ENCODE peak calls at places on chromosome 21, in eight cellular contexts. F, R, I, K, P, G, D and E are unnamed samples.

GRCh38 chr21:32253215-32253641 is 25.6 kb downstream of the MIS18A start:
- DNase-seq in F (no peak), R (peak), I (peak), K (peak), P (no peak), G (no peak), D (no peak), E (peak)

GRCh38 chr21:41573902-41574690 is 66.1 kb upstream of the TMPRSS2 start:
- DNase-seq in F (no peak), R (no peak), I (no peak), K (no peak), P (no peak), G (no peak), D (no peak), E (no peak)

GRCh38 chr21:25997788-25998611 is 172.6 kb downstream of the APP start:
- DNase-seq in F (no peak), R (no peak), I (no peak), K (no peak), P (no peak), G (no peak), D (no peak), E (no peak)

GRCh38 chr21:37032877-37033471 is 26.5 kb downstream of the RIPPLY3 start:
- DNase-seq in F (no peak), R (peak), I (no peak), K (peak), P (no peak), G (no peak), D (no peak), E (peak)

GRCh38 chr21:41054206-41054605 is 113.8 kb upstream of the BACE2 start:
- DNase-seq in F (no peak), R (no peak), I (no peak), K (no peak), P (no peak), G (no peak), D (no peak), E (no peak)

GRCh38 chr21:37452222-37452621 is 85.6 kb downstream of the DYRK1A start:
- DNase-seq in F (no peak), R (peak), I (no peak), K (peak), P (peak), G (no peak), D (no peak), E (peak)

GRCh38 chr21:41208946-41209345 is 41.0 kb downstream of the BACE2 start:
- DNase-seq in F (no peak), R (no peak), I (no peak), K (no peak), P (no peak), G (no peak), D (no peak), E (no peak)

GRCh38 chr21:44013380-44014088 is 1.4 kb downstream of the TRAPPC10 start:
- DNase-seq in F (no peak), R (peak), I (no peak), K (peak), P (no peak), G (peak), D (no peak), E (peak)

GRCh38 chr21:28885853-28886177 is 106.9 kb downstream of the LTN1 start:
- DNase-seq in F (no peak), R (no peak), I (no peak), K (peak), P (no peak), G (no peak), D (no peak), E (peak)

GRCh38 chr21:29033301-29033700 is 8.8 kb downstream of the USP16 start:
- DNase-seq in F (no peak), R (no peak), I (no peak), K (no peak), P (no peak), G (no peak), D (no peak), E (no peak)

GRCh38 chr21:25925064-25925463 is 190.3 kb downstream of the GABPA start:
- DNase-seq in F (no peak), R (no peak), I (no peak), K (no peak), P (no peak), G (no peak), D (no peak), E (no peak)

GRCh38 chr21:17929514-17929913 is 110.4 kb upstream of the C21orf91 start:
- DNase-seq in F (no peak), R (no peak), I (no peak), K (no peak), P (no peak), G (no peak), D (no peak), E (no peak)

GRCh38 chr21:43871487-43871886 is 6.5 kb downstream of the AGPAT3 start:
- DNase-seq in F (no peak), R (no peak), I (no peak), K (no peak), P (no peak), G (no peak), D (no peak), E (no peak)

GRCh38 chr21:40115775-40116174 is 248.5 kb downstream of the PCP4 start:
- DNase-seq in F (no peak), R (no peak), I (no peak), K (no peak), P (no peak), G (no peak), D (no peak), E (no peak)

GRCh38 chr21:41024341-41025056 is 143.5 kb upstream of the BACE2 start:
- DNase-seq in F (peak), R (peak), I (no peak), K (no peak), P (no peak), G (no peak), D (no peak), E (no peak)

GRCh38 chr21:46667191-46667734 is 31.8 kb downstream of the PRMT2 start:
- DNase-seq in F (no peak), R (no peak), I (no peak), K (peak), P (no peak), G (no peak), D (no peak), E (peak)

GRCh38 chr21:29382029-29382654 is 83.4 kb downstream of the BACH1 start:
- DNase-seq in F (no peak), R (peak), I (no peak), K (peak), P (no peak), G (no peak), D (no peak), E (peak)

GRCh38 chr21:31895069-31895851 is 22.4 kb downstream of the HUNK start:
- DNase-seq in F (no peak), R (no peak), I (no peak), K (peak), P (no peak), G (no peak), D (no peak), E (peak)

GRCh38 chr21:39385299-39386145 is 36.6 kb upstream of the HMGN1 start:
- DNase-seq in F (peak), R (no peak), I (peak), K (peak), P (no peak), G (peak), D (no peak), E (peak)

GRCh38 chr21:30714946-30715345 is 3.6 kb downstream of the KRTAP21-3 start:
- DNase-seq in F (no peak), R (no peak), I (no peak), K (no peak), P (no peak), G (no peak), D (no peak), E (no peak)

GRCh38 chr21:21232320-21232719 is 234.1 kb downstream of the NCAM2 start:
- DNase-seq in F (no peak), R (peak), I (no peak), K (peak), P (peak), G (no peak), D (no peak), E (peak)

GRCh38 chr21:26115899-26116298 is 54.7 kb downstream of the APP start:
- DNase-seq in F (no peak), R (peak), I (no peak), K (no peak), P (no peak), G (no peak), D (no peak), E (peak)

GRCh38 chr21:31634993-31635392 is 24.5 kb upstream of the SOD1 start:
- DNase-seq in F (no peak), R (no peak), I (no peak), K (no peak), P (no peak), G (no peak), D (no peak), E (no peak)

GRCh38 chr21:39934895-39935294 is 67.7 kb downstream of the PCP4 start:
- DNase-seq in F (no peak), R (no peak), I (no peak), K (no peak), P (no peak), G (no peak), D (no peak), E (no peak)

GRCh38 chr21:45981154-45981606 is 390 bp upstream of the COL6A1 start:
- DNase-seq in F (peak), R (peak), I (peak), K (peak), P (peak), G (peak), D (no peak), E (peak)

GRCh38 chr21:22573834-22574233 is 1575.6 kb downstream of the NCAM2 start:
- DNase-seq in F (no peak), R (no peak), I (no peak), K (no peak), P (no peak), G (no peak), D (no peak), E (no peak)

GRCh38 chr21:46618738-46619369 is 14.0 kb upstream of the S100B start:
- DNase-seq in F (no peak), R (peak), I (no peak), K (no peak), P (no peak), G (no peak), D (no peak), E (peak)

GRCh38 chr21:41196990-41197389 is 29.0 kb downstream of the BACE2 start:
- DNase-seq in F (no peak), R (peak), I (no peak), K (no peak), P (no peak), G (no peak), D (no peak), E (peak)

GRCh38 chr21:33158654-33159053 is 71.1 kb upstream of the IFNAR2 start:
- DNase-seq in F (no peak), R (no peak), I (no peak), K (no peak), P (no peak), G (no peak), D (no peak), E (no peak)

GRCh38 chr21:39029086-39029772 is 154.0 kb downstream of the PSMG1 start:
- DNase-seq in F (no peak), R (no peak), I (no peak), K (peak), P (no peak), G (no peak), D (no peak), E (peak)

GRCh38 chr21:45443595-45444181 is 38.7 kb downstream of the COL18A1 start:
- DNase-seq in F (no peak), R (no peak), I (peak), K (no peak), P (no peak), G (no peak), D (no peak), E (no peak)

GRCh38 chr21:38311765-38312164 is 55.0 kb downstream of the KCNJ15 start:
- DNase-seq in F (no peak), R (peak), I (no peak), K (no peak), P (no peak), G (no peak), D (no peak), E (peak)

GRCh38 chr21:16794944-16795343 is 717.9 kb upstream of the CXADR start:
- DNase-seq in F (no peak), R (peak), I (peak), K (peak), P (peak), G (no peak), D (no peak), E (peak)

GRCh38 chr21:38404134-38404533 is 94.1 kb downstream of the ERG start:
- DNase-seq in F (no peak), R (no peak), I (no peak), K (no peak), P (no peak), G (no peak), D (no peak), E (no peak)

GRCh38 chr21:37871121-37871862 is 45.0 kb downstream of the KCNJ6 start:
- DNase-seq in F (peak), R (peak), I (no peak), K (peak), P (no peak), G (no peak), D (no peak), E (peak)

GRCh38 chr21:29843818-29844217 is 96.0 kb downstream of the GRIK1 start:
- DNase-seq in F (no peak), R (no peak), I (no peak), K (no peak), P (no peak), G (no peak), D (no peak), E (no peak)